ENCODE peak calls at places on chromosome 11, in four cellular contexts. U is effector memory CD8-positive, alpha-beta T cell; Z is amniotic stem cell; G is endothelial cell. R is an unnamed sample.

GRCh38 chr11:78138694-78139421 is 568 bp downstream of the ALG8 start:
- DNase-seq in Z (no peak), U (no peak), G (peak), R (no peak)

GRCh38 chr11:76456571-76456970 is 11.8 kb downstream of the EMSY start:
- DNase-seq in G (no peak), U (no peak), Z (no peak), R (no peak)

GRCh38 chr11:82988936-82989627 is 82.6 kb downstream of the RAB30 start:
- DNase-seq in U (no peak), G (no peak), Z (no peak), R (no peak)

GRCh38 chr11:61711493-61711892 is 31.3 kb downstream of the DAGLA start:
- DNase-seq in G (no peak), U (no peak), Z (no peak), R (no peak)

GRCh38 chr11:88535916-88536547 is 198.5 kb upstream of the CTSC start:
- DNase-seq in G (no peak), U (no peak), Z (peak), R (no peak)

GRCh38 chr11:70834984-70835560 is 417.3 kb downstream of the SHANK2 start:
- DNase-seq in Z (no peak), G (no peak), U (no peak), R (no peak)

GRCh38 chr11:6297831-6298230 is 22.5 kb downstream of the CAVIN3 start:
- DNase-seq in U (no peak), G (no peak), Z (no peak), R (no peak)

GRCh38 chr11:126115253-126115540 is 52.5 kb upstream of the CDON start:
- DNase-seq in U (no peak), Z (no peak), G (no peak), R (peak)

GRCh38 chr11:58006940-58007339 is 16.7 kb upstream of the OR9Q1 start:
- DNase-seq in G (no peak), Z (no peak), U (no peak), R (no peak)

GRCh38 chr11:86704710-86705109 is 32.3 kb upstream of the ME3 start:
- DNase-seq in Z (no peak), U (no peak), G (no peak), R (no peak)

GRCh38 chr11:125933030-125933813 is 12.6 kb upstream of the VSIG10L2 start:
- DNase-seq in G (no peak), Z (no peak), U (no peak), R (no peak)

GRCh38 chr11:58574851-58575250 is 805 bp downstream of the LPXN start:
- DNase-seq in Z (no peak), G (no peak), U (no peak), R (no peak)

GRCh38 chr11:110463153-110463552 is 33.4 kb downstream of the FDX1 start:
- DNase-seq in Z (no peak), G (peak), U (peak), R (no peak)

R was measured in ascending aorta.